ENCODE peak calls at places on chromosomes 11 and 22, in eight cellular contexts. N, H, K, W, E, Z, Q and L are unnamed samples.

GRCh38 chr11:1231396-1232327 is 8.8 kb downstream of the MUC5B start:
- DNase-seq in N (no peak), H (peak; percentile 33), K (no peak), W (no peak), E (no peak), Z (no peak), Q (no peak), L (peak; percentile 6)

GRCh38 chr22:30327864-30328345 is 1.2 kb upstream of the TBC1D10A start:
- DNase-seq in N (no peak), H (no peak), K (no peak), W (peak; percentile 15), E (no peak), Z (no peak), Q (no peak), L (peak; percentile 27)

GRCh38 chr11:32396991-32397390 is 38.3 kb downstream of the WT1 start:
- DNase-seq in N (no peak), H (no peak), K (no peak), W (no peak), E (no peak), Z (peak; percentile 14), Q (peak; percentile 35), L (no peak)

GRCh38 chr11:31932879-31933278 is 121.8 kb upstream of the PAX6 start:
- DNase-seq in N (no peak), H (no peak), K (no peak), W (no peak), E (no peak), Z (no peak), Q (no peak), L (peak; percentile 21)

GRCh38 chr11:32829157-32829679 is 509 bp upstream of the PRRG4 start:
- DNase-seq in N (no peak), H (no peak), K (no peak), W (no peak), E (no peak), Z (peak; percentile 5), Q (no peak), L (no peak)

GRCh38 chr11:86688398-86689179 is 16.2 kb upstream of the ME3 start:
- DNase-seq in N (peak; percentile 44), H (no peak), K (no peak), W (no peak), E (peak; percentile 91), Z (peak; percentile 81), Q (peak; percentile 78), L (no peak)

GRCh38 chr22:22784249-22785039 is 103.2 kb upstream of the IGLL5 start:
- DNase-seq in N (no peak), H (no peak), K (no peak), W (no peak), E (no peak), Z (no peak), Q (no peak), L (no peak)

GRCh38 chr11:59866397-59866796 is at the start of gene TCN1:
- DNase-seq in N (no peak), H (no peak), K (no peak), W (no peak), E (no peak), Z (no peak), Q (no peak), L (no peak)

GRCh38 chr11:65743928-65744698 is 23.5 kb upstream of the RNASEH2C start:
- DNase-seq in N (peak; percentile 70), H (peak; percentile 62), K (no peak), W (peak; percentile 6), E (no peak), Z (no peak), Q (no peak), L (peak; percentile 78)

GRCh38 chr11:76742912-76743311 is 40.2 kb upstream of the TSKU start:
- DNase-seq in N (no peak), H (no peak), K (no peak), W (no peak), E (peak; percentile 68), Z (no peak), Q (no peak), L (no peak)

GRCh38 chr22:19786264-19786585 is 25.6 kb downstream of the TBX1 start:
- DNase-seq in N (no peak), H (no peak), K (no peak), W (no peak), E (no peak), Z (no peak), Q (no peak), L (no peak)

GRCh38 chr11:36352919-36353318 is 56.8 kb downstream of the PRR5L start:
- DNase-seq in N (peak; percentile 49), H (no peak), K (no peak), W (no peak), E (no peak), Z (no peak), Q (no peak), L (no peak)

GRCh38 chr22:34814260-34814659 is 251.7 kb upstream of the ISX start:
- DNase-seq in N (no peak), H (no peak), K (no peak), W (no peak), E (no peak), Z (no peak), Q (peak; percentile 22), L (no peak)

GRCh38 chr11:30107899-30108298 is 91.1 kb upstream of the KCNA4 start:
- DNase-seq in N (no peak), H (no peak), K (no peak), W (no peak), E (peak; percentile 62), Z (peak; percentile 69), Q (peak; percentile 40), L (no peak)

GRCh38 chr11:126413843-126414405 is 58.4 kb downstream of the ST3GAL4 start:
- DNase-seq in N (no peak), H (no peak), K (no peak), W (no peak), E (no peak), Z (no peak), Q (no peak), L (no peak)

GRCh38 chr22:49392841-49393510 is 434.7 kb downstream of the BRD1 start:
- DNase-seq in N (no peak), H (no peak), K (no peak), W (no peak), E (no peak), Z (no peak), Q (no peak), L (no peak)

GRCh38 chr22:39097098-39098020 is at the start of gene APOBEC3H:
- DNase-seq in N (no peak), H (peak; percentile 41), K (no peak), W (no peak), E (no peak), Z (no peak), Q (no peak), L (no peak)

GRCh38 chr11:62552465-62552782 is 5.8 kb upstream of the AHNAK start:
- DNase-seq in N (no peak), H (no peak), K (no peak), W (no peak), E (peak; percentile 60), Z (no peak), Q (no peak), L (peak; percentile 89)

GRCh38 chr11:117621226-117621625 is 175.8 kb downstream of the DSCAML1 start:
- DNase-seq in N (no peak), H (no peak), K (no peak), W (peak; percentile 3), E (peak; percentile 18), Z (peak; percentile 48), Q (no peak), L (no peak)

GRCh38 chr11:8168485-8169257 is at the start of gene RIC3:
- DNase-seq in N (no peak), H (peak; percentile 30), K (no peak), W (no peak), E (no peak), Z (no peak), Q (no peak), L (peak; percentile 66)
- H3K4me3 ChIP-seq in N (no peak within 1 kb of the TSS), H (peak within 1 kb of the TSS; percentile 43), K (peak within 1 kb of the TSS; percentile 87), W (no peak within 1 kb of the TSS), E (no peak within 1 kb of the TSS), Z (no peak within 1 kb of the TSS), Q (peak within 1 kb of the TSS; percentile 28), L (peak within 1 kb of the TSS; percentile 81)

GRCh38 chr11:12077535-12078280 is 32.7 kb upstream of the MICAL2 start:
- DNase-seq in N (no peak), H (no peak), K (no peak), W (no peak), E (peak; percentile 81), Z (no peak), Q (peak; percentile 67), L (no peak)

GRCh38 chr11:12075291-12075690 is 35.1 kb upstream of the MICAL2 start:
- DNase-seq in N (no peak), H (no peak), K (no peak), W (no peak), E (no peak), Z (no peak), Q (no peak), L (no peak)

GRCh38 chr11:12076840-12077534 is 33.4 kb upstream of the MICAL2 start:
- DNase-seq in N (no peak), H (no peak), K (no peak), W (no peak), E (no peak), Z (no peak), Q (no peak), L (no peak)

GRCh38 chr11:12074529-12075195 is 35.7 kb upstream of the MICAL2 start:
- DNase-seq in N (no peak), H (no peak), K (no peak), W (no peak), E (no peak), Z (no peak), Q (no peak), L (no peak)

GRCh38 chr11:12075822-12076821 is 34.3 kb upstream of the MICAL2 start:
- DNase-seq in N (peak; percentile 95), H (peak; percentile 46), K (peak; percentile 61), W (no peak), E (peak; percentile 100), Z (peak; percentile 100), Q (peak; percentile 100), L (no peak)
- H3K27ac ChIP-seq in N (peak overlapping the region; percentile 96), H (peak overlapping the region; percentile 78), K (peak overlapping the region; percentile 92), W (no peak overlapping the region), E (peak overlapping the region; percentile 80), Z (peak overlapping the region; percentile 97), Q (peak overlapping the region; percentile 100), L (no peak overlapping the region)

DNA sequence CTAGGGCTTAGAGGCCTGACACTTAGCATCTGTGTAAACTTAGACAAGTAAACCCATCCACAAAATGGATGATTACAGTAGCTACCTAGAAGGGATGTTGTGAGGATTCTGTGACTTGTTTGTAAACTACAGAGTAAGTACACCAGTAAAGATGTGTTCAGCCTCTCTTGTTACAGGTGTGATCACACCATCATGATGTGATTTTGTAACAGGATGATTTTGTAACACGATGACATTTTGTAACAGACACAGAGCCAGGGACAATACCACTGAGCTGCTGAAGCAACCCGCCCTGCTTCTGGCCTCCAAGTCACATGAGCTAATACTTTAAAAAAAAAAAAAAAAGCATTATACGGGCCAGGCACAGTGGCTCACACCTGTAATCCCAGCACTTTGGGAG is 17.0 kb downstream of the FADD start:
- DNase-seq in N (no peak), H (no peak), K (no peak), W (no peak), E (no peak), Z (no peak), Q (no peak), L (no peak)
- H3K4me3 ChIP-seq in N (no peak overlapping the region), H (no peak overlapping the region), K (no peak overlapping the region), W (no peak overlapping the region), E (no peak overlapping the region), Z (no peak overlapping the region), Q (no peak overlapping the region), L (no peak overlapping the region)

DNA sequence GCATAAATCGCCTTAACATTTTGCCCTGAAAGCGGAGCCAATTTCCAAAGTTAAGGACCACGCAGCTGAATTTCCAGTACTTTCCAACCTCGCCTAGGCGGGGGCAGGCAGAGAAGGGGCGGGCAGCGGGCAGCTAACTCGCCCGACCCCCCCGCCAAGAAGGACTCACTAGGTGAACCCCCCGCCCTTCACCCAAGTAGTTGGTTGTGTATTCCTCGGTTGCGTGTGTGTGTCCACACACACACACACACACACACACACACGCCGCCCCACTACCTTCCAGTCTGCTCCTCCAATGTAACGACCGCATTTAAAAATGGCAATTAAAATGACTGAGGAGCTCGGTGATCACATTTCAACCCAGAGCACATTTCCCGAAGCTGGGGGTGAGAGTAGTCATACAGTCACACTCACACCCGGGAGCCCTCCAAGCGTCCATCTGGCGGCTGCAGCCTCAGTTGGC is 1.4 kb downstream of the TENM4 start:
- DNase-seq in N (no peak), H (no peak), K (no peak), W (no peak), E (peak; percentile 59), Z (no peak), Q (peak; percentile 41), L (no peak)
- H3K27ac ChIP-seq in N (no peak overlapping the region), H (peak overlapping the region; percentile 47), K (no peak overlapping the region), W (no peak overlapping the region), E (peak overlapping the region; percentile 27), Z (no peak overlapping the region), Q (peak overlapping the region; percentile 87), L (no peak overlapping the region)